ENCODE peak calls at places on chromosome 4, in eight cellular contexts. V, P, H, O, A, R, S and G are unnamed samples.

GRCh38 chr4:111605111-111605510 is 540.1 kb upstream of the FAM241A start:
- DNase-seq in R (no peak), A (no peak), S (no peak), O (no peak), V (no peak), H (no peak), P (no peak), G (no peak)

GRCh38 chr4:144666539-144667175 is 20.7 kb downstream of the HHIP start:
- DNase-seq in R (no peak), O (peak; percentile 82), A (no peak), S (peak; percentile 82), H (peak; percentile 72), V (no peak), P (no peak), G (no peak)

GRCh38 chr4:37976513-37976912 is 16.3 kb downstream of the PTTG2 start:
- DNase-seq in V (no peak), R (no peak), A (no peak), P (no peak), H (no peak), O (no peak), S (no peak), G (no peak)

GRCh38 chr4:65337371-65337770 is 332.9 kb downstream of the EPHA5 start:
- DNase-seq in V (no peak), O (no peak), S (no peak), A (no peak), R (no peak), H (no peak), P (no peak), G (no peak)

GRCh38 chr4:140557831-140558435 is 10.8 kb downstream of the UCP1 start:
- DNase-seq in S (no peak), R (no peak), H (no peak), O (no peak), V (peak; percentile 64), P (no peak), A (no peak), G (no peak)

GRCh38 chr4:83548151-83548905 is 12.4 kb downstream of the GPAT3 start:
- DNase-seq in S (peak; percentile 97), O (peak; percentile 92), P (peak; percentile 86), V (peak; percentile 19), A (no peak), H (peak; percentile 98), R (peak; percentile 83), G (peak; percentile 86)

GRCh38 chr4:47641755-47642154 is 156.7 kb downstream of the ATP10D start:
- DNase-seq in A (no peak), H (no peak), S (no peak), O (peak; percentile 9), R (no peak), V (no peak), P (no peak), G (no peak)

GRCh38 chr4:2066011-2066551 is 7.0 kb downstream of the NAT8L start:
- DNase-seq in A (no peak), S (no peak), O (no peak), P (peak; percentile 75), H (no peak), R (no peak), V (no peak), G (peak; percentile 54)

GRCh38 chr4:118034061-118034785 is at the start of gene NDST3:
- DNase-seq in R (peak; percentile 77), H (peak; percentile 66), A (peak; percentile 46), O (peak; percentile 47), P (no peak), S (peak; percentile 17), V (peak; percentile 83), G (no peak)

GRCh38 chr4:156889616-156890594 is 81.7 kb downstream of the PDGFC start:
- DNase-seq in O (peak; percentile 21), H (no peak), S (peak; percentile 89), R (no peak), V (no peak), P (peak; percentile 84), A (peak; percentile 13), G (no peak)

GRCh38 chr4:85496146-85496849 is 21.3 kb downstream of the ARHGAP24 start:
- DNase-seq in R (no peak), P (no peak), A (no peak), S (peak; percentile 56), H (peak; percentile 63), V (no peak), O (peak; percentile 78), G (no peak)

GRCh38 chr4:107153956-107154355 is 117.8 kb upstream of the DKK2 start:
- DNase-seq in V (peak; percentile 4), S (no peak), O (no peak), R (no peak), A (no peak), P (no peak), H (no peak), G (no peak)